ENCODE peak calls at places on chromosomes 2 and 18, in ten cellular contexts. D is sigmoid colon, X is HCT116, V is NB4, A is HepG2, Q is upper lobe of left lung, T is body of pancreas, G is adrenal gland, Y is ovary, F is Peyer's patch. K is an unnamed sample.

GRCh38 chr2:230492107-230492506 is 76.1 kb downstream of the SP100 start:
- DNase-seq in V (no peak), Q (no peak), Y (no peak), X (no peak), G (no peak), F (no peak), T (no peak), A (peak), D (no peak), K (no peak)

GRCh38 chr18:44715245-44715644 is 34.6 kb downstream of the SETBP1 start:
- DNase-seq in V (no peak), T (no peak), Q (no peak), D (peak), X (no peak), A (no peak), Y (no peak), F (no peak), G (no peak), K (peak)

GRCh38 chr2:18132697-18133096 is 254.2 kb downstream of the KCNS3 start:
- DNase-seq in Y (no peak), D (no peak), A (no peak), T (no peak), G (no peak), X (no peak), F (no peak), Q (no peak), V (peak), K (no peak)

GRCh38 chr2:214519258-214519818 is 108.5 kb downstream of the VWC2L start:
- DNase-seq in Y (no peak), X (no peak), T (no peak), F (no peak), Q (no peak), G (no peak), A (no peak), V (no peak), D (no peak), K (no peak)

GRCh38 chr18:13620818-13621445 is 105.4 kb downstream of the FAM210A start:
- DNase-seq in V (no peak), T (no peak), A (no peak), D (peak), X (no peak), G (peak), F (no peak), Y (no peak), Q (no peak), K (no peak)

GRCh38 chr2:75640621-75641121 is 5.9 kb upstream of the MRPL19 start:
- DNase-seq in Y (peak), X (peak), F (peak), G (peak), V (peak), Q (no peak), T (peak), D (peak), A (peak), K (peak)

GRCh38 chr2:3379647-3380534 is at the start of gene TRAPPC12:
- DNase-seq in X (peak), D (peak), Y (peak), V (peak), A (peak), T (peak), F (peak), Q (peak), G (peak), K (peak)

GRCh38 chr2:85355521-85355920 is 952 bp downstream of the ELMOD3 start:
- DNase-seq in V (no peak), Y (no peak), G (no peak), T (no peak), A (no peak), Q (no peak), D (no peak), X (no peak), F (no peak), K (no peak)

GRCh38 chr2:235639885-235640284 is 146.0 kb downstream of the AGAP1 start:
- DNase-seq in D (no peak), V (no peak), X (no peak), T (no peak), F (no peak), Y (no peak), Q (no peak), A (no peak), G (no peak), K (no peak)

GRCh38 chr18:78898066-78898465 is 81.6 kb upstream of the SALL3 start:
- DNase-seq in G (no peak), Y (no peak), A (no peak), X (no peak), Q (no peak), T (no peak), V (no peak), F (no peak), D (no peak), K (no peak)

GRCh38 chr18:76495435-76496199 is 575 bp upstream of the ZNF516 start:
- DNase-seq in D (peak), F (peak), T (peak), Y (peak), Q (peak), G (peak), A (peak), X (no peak), V (peak), K (peak)

GRCh38 chr18:59743561-59743960 is 46.3 kb upstream of the CCBE1 start:
- DNase-seq in T (no peak), F (no peak), X (no peak), Y (no peak), D (no peak), G (no peak), V (no peak), Q (no peak), A (no peak), K (no peak)

GRCh38 chr2:204545861-204546773 is 842 bp downstream of the PARD3B start:
- DNase-seq in F (peak), Q (peak), Y (no peak), X (no peak), A (no peak), D (peak), T (peak), V (no peak), G (no peak), K (no peak)

GRCh38 chr2:182283512-182283911 is 143.3 kb downstream of the PDE1A start:
- DNase-seq in G (no peak), A (no peak), F (no peak), T (no peak), D (no peak), Y (no peak), V (no peak), Q (no peak), X (no peak), K (no peak)

GRCh38 chr2:169159686-169160085 is 90.3 kb downstream of the DHRS9 start:
- DNase-seq in G (no peak), X (no peak), Y (no peak), V (peak), F (no peak), T (no peak), A (no peak), D (no peak), Q (no peak), K (no peak)

GRCh38 chr2:70686577-70687460 is 81.2 kb downstream of the ADD2 start:
- DNase-seq in G (peak), Q (no peak), A (peak), D (peak), F (no peak), V (peak), Y (no peak), X (peak), T (no peak), K (no peak)

GRCh38 chr2:105442056-105442455 is 43.2 kb upstream of the FHL2 start:
- DNase-seq in G (no peak), X (no peak), V (no peak), Q (no peak), F (no peak), T (no peak), Y (no peak), A (no peak), D (no peak), K (no peak)

GRCh38 chr2:206873426-206873825 is 65.9 kb upstream of the CPO start:
- DNase-seq in Q (no peak), V (no peak), F (no peak), T (no peak), A (no peak), X (no peak), D (no peak), Y (no peak), G (peak), K (no peak)

GRCh38 chr18:48031011-48031480 is 100.6 kb upstream of the SMAD2 start:
- DNase-seq in A (peak), G (peak), F (no peak), Y (peak), Q (no peak), T (peak), X (peak), V (peak), D (peak), K (peak)

GRCh38 chr2:42809131-42809875 is 16.9 kb upstream of the HAAO start:
- DNase-seq in G (peak), F (no peak), T (peak), V (no peak), Y (no peak), D (peak), Q (no peak), X (no peak), A (no peak), K (no peak)

GRCh38 chr2:205989291-205990071 is 96.5 kb downstream of the INO80D start:
- DNase-seq in Y (no peak), A (peak), F (no peak), V (no peak), X (no peak), G (no peak), Q (no peak), T (no peak), D (no peak), K (no peak)

GRCh38 chr2:5530022-5530696 is 162.0 kb upstream of the SOX11 start:
- DNase-seq in F (no peak), D (no peak), Q (no peak), G (no peak), A (no peak), X (no peak), Y (no peak), V (no peak), T (no peak), K (no peak)

GRCh38 chr2:156589381-156590079 is 153.4 kb downstream of the GPD2 start:
- DNase-seq in X (peak), F (no peak), G (no peak), T (peak), V (peak), Y (no peak), A (peak), D (no peak), Q (no peak), K (peak)

GRCh38 chr2:47486858-47487497 is 84.0 kb downstream of the MSH2 start:
- DNase-seq in X (no peak), Q (no peak), D (no peak), A (no peak), T (no peak), G (no peak), F (no peak), V (peak), Y (no peak), K (no peak)

GRCh38 chr2:43100362-43100882 is 126.0 kb downstream of the ZFP36L2 start:
- DNase-seq in A (no peak), X (no peak), F (no peak), T (no peak), Q (no peak), V (no peak), G (no peak), Y (no peak), D (no peak), K (no peak)

GRCh38 chr2:19292007-19292406 is 66.4 kb downstream of the OSR1 start:
- DNase-seq in V (no peak), A (no peak), D (no peak), Q (no peak), F (no peak), G (no peak), X (no peak), T (no peak), Y (no peak), K (no peak)

GRCh38 chr2:229087229-229087628 is 183.9 kb downstream of the PID1 start:
- DNase-seq in G (no peak), A (no peak), Y (no peak), Q (no peak), V (no peak), X (no peak), D (no peak), T (no peak), F (no peak), K (no peak)

GRCh38 chr2:177537241-177537640 is 144.7 kb downstream of the AGPS start:
- DNase-seq in A (no peak), T (no peak), X (no peak), Y (no peak), V (no peak), G (no peak), D (no peak), Q (no peak), F (no peak), K (no peak)

GRCh38 chr18:7940379-7940778 is 373.3 kb downstream of the PTPRM start:
- DNase-seq in T (no peak), Q (no peak), D (no peak), X (no peak), G (no peak), F (no peak), Y (no peak), V (no peak), A (no peak), K (no peak)

GRCh38 chr2:222613715-222614331 is 42.1 kb downstream of the FARSB start:
- DNase-seq in V (peak), G (no peak), T (no peak), D (no peak), Q (no peak), A (peak), F (no peak), Y (no peak), X (peak), K (no peak)

GRCh38 chr18:8946046-8946838 is 156.3 kb upstream of the NDUFV2 start:
- DNase-seq in G (no peak), Y (no peak), X (no peak), V (no peak), D (no peak), F (no peak), A (no peak), Q (no peak), T (no peak), K (no peak)

GRCh38 chr2:9984217-9984739 is 32.8 kb downstream of the GRHL1 start:
- DNase-seq in G (no peak), Y (no peak), T (no peak), X (peak), A (peak), Q (no peak), V (peak), F (no peak), D (no peak), K (no peak)

DNA sequence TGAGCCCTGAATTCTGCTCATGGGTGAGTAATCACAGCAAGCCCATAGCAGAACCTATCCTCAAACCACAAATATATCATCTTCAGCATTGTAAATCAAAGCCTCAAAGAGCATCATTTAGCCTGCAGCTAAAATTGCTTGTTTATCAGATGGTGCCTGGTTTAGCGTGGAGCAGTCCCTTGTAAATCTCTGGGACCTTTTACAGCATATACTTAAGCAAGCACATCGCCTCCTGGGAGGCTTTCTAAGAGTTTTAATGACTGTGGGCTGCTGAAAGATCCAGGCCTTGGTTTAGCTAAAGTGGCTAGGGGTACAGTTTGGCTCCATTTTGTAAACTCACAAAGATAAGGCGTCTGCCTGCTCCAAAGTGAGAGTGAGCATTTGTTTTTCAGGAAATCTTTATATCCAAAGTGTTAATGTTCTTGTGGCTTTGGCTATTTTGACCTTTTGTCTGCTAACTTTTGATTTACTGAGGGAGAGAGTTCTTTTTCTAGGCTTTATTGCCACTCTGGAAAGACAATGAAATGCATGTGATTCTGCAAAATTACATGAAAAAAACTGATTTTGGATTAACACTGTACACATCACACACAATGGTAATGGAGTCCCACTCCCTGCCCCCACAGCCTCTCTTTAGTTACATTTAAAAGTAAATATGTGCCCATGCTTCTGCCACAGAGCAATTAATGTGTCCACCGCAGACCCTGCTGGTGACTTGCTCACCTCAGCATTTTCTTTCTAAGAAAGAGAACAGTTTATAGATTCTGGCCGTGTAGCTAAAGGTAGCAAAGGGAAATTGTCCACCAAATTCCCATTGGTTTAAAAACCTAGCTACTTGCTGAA is 194.8 kb downstream of the LNPK start:
- DNase-seq in D (no peak), V (no peak), Y (no peak), A (no peak), X (no peak), Q (no peak), T (no peak), G (no peak), F (no peak), K (no peak)
- H3K4me3 ChIP-seq in D (no peak), V (no peak), Y (no peak), A (no peak), X (no peak), Q (no peak), T (no peak), G (no peak), F (no peak), K (no peak)

DNA sequence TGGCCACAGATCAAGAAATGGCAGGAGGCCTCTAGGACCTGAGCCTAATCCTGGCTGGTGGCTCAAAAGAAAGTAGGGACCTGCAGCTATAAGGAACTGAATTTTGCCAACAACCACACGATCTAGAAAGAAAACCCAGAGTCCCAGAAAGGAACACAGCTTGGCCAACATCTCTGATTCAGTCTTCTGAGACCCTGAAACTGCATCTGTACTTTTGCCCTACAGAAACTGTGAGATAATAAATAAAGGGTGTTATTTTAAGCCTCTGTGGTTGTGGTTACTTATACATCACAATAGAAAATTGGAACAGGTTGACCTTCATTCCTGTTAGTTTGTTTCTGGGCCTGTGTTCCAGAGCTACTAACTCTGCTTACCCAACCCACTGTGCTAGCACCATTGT is 356.8 kb upstream of the ST6GAL2 start:
- DNase-seq in G (no peak), X (no peak), Y (no peak), Q (no peak), F (no peak), A (no peak), D (no peak), T (no peak), V (no peak), K (no peak)
- TF ChIP-seq CTCF in G (no peak), X (no peak), Y (no peak), Q (no peak), F (no peak), A (no peak), D (no peak), T (no peak), V (no peak), K (no peak)

GRCh38 chr2:119486886-119487285 is 37.4 kb downstream of the SCTR start:
- DNase-seq in G (no peak), X (no peak), Q (no peak), F (no peak), V (no peak), T (no peak), D (no peak), A (no peak), Y (no peak), K (no peak)
- TF ChIP-seq POLR2A in G (no peak), X (no peak), Q (no peak), F (no peak), V (no peak), T (no peak), D (no peak), A (no peak), Y (no peak), K (no peak)

GRCh38 chr2:25673170-25674002 is at the start of gene DTNB:
- DNase-seq in G (peak), A (peak), Q (peak), Y (peak), X (no peak), T (peak), V (peak), F (peak), D (peak), K (peak)

GRCh38 chr2:25671622-25672021 is 1.8 kb downstream of the DTNB start:
- DNase-seq in Y (no peak), G (no peak), X (no peak), Q (no peak), F (no peak), D (no peak), V (no peak), A (no peak), T (no peak), K (no peak)

GRCh38 chr2:25666218-25666617 is 7.2 kb downstream of the DTNB start:
- DNase-seq in Q (no peak), X (no peak), Y (no peak), V (no peak), A (no peak), G (no peak), D (no peak), T (no peak), F (no peak), K (no peak)

GRCh38 chr2:25672500-25673169 is 742 bp downstream of the DTNB start:
- DNase-seq in G (peak), D (peak), F (peak), Y (peak), T (peak), V (peak), A (peak), X (no peak), Q (no peak), K (peak)

GRCh38 chr2:25669520-25669919 is 3.9 kb downstream of the DTNB start:
- DNase-seq in F (no peak), V (no peak), D (no peak), G (no peak), A (no peak), X (no peak), T (no peak), Y (no peak), Q (no peak), K (no peak)
- H3K4me3 ChIP-seq in F (no peak), V (no peak), D (no peak), G (no peak), A (no peak), X (no peak), T (no peak), Y (no peak), Q (no peak), K (no peak)

GRCh38 chr18:1846640-1847039 is 724.7 kb downstream of the METTL4 start:
- DNase-seq in Y (no peak), Q (no peak), V (peak), D (no peak), X (no peak), A (no peak), T (no peak), F (no peak), G (no peak), K (no peak)
- TF ChIP-seq CTCF in Y (no peak), Q (no peak), V (no peak), D (no peak), X (no peak), A (no peak), T (no peak), F (no peak), G (no peak), K (no peak)

GRCh38 chr2:66433695-66433944 is 1.3 kb upstream of the MEIS1 start:
- DNase-seq in A (no peak), Q (no peak), Y (no peak), V (no peak), T (no peak), F (no peak), G (no peak), X (no peak), D (no peak), K (no peak)

GRCh38 chr2:66435963-66436362 is 1.0 kb downstream of the MEIS1 start:
- DNase-seq in F (no peak), T (no peak), X (no peak), A (no peak), G (no peak), Q (no peak), Y (no peak), D (no peak), V (no peak), K (no peak)

GRCh38 chr2:66433945-66434678 is 813 bp upstream of the MEIS1 start:
- DNase-seq in A (peak), F (peak), X (no peak), Y (peak), T (peak), D (peak), Q (peak), G (peak), V (peak), K (peak)

GRCh38 chr2:66435549-66435875 is 587 bp downstream of the MEIS1 start:
- DNase-seq in Q (no peak), D (no peak), V (no peak), Y (no peak), G (no peak), T (no peak), X (no peak), A (no peak), F (no peak), K (no peak)

GRCh38 chr2:66434679-66435548 is at the start of gene MEIS1:
- DNase-seq in G (peak), Y (peak), Q (peak), A (peak), T (peak), F (peak), V (peak), X (no peak), D (peak), K (peak)
- TF ChIP-seq POLR2A in G (peak), Y (peak), Q (peak), A (peak), T (peak), F (peak), V (no peak), X (no peak), D (peak), K (peak)

DNA sequence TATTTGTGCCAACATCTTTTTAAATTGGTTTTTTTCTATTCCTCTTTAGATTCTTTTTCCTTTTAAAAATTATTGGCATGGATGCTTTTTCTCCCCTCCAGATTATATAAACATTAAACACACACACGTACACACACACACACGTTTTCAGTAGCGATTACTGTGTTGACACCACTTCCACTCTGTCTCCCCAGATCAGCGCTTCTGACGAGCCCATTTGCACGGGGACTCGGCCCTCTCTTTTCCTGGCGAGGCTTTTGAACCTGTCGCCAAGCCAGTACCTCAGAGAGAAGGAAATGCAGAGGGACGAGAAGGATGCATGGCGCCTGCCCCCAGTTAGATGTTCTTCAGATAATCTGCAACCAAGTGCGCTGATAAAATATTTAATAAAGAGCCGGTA is 1.1 kb upstream of the TBR1 start:
- DNase-seq in Y (no peak), D (no peak), Q (no peak), G (no peak), X (no peak), V (peak), T (no peak), A (no peak), F (no peak), K (no peak)
- H3K4me3 ChIP-seq in Y (peak), D (no peak), Q (peak), G (peak), X (no peak), V (peak), T (no peak), A (peak), F (peak), K (peak)

GRCh38 chr2:195312662-195313061 is 344.4 kb upstream of the SLC39A10 start:
- DNase-seq in D (no peak), A (no peak), Q (no peak), X (no peak), Y (no peak), T (no peak), V (peak), G (no peak), F (no peak), K (no peak)
- TF ChIP-seq CTCF in D (no peak), A (no peak), Q (no peak), X (no peak), Y (no peak), T (no peak), V (no peak), G (no peak), F (no peak), K (no peak)

K was measured in uterus.